ENCODE peak calls at places on chromosome 19, in five cellular contexts. Z, I, B, R and Q are unnamed samples.

GRCh38 chr19:50906217-50906616 is 5.0 kb downstream of the KLK4 start:
- DNase-seq in I (no peak), Z (no peak), B (peak), R (peak), Q (peak)

GRCh38 chr19:16041571-16042386 is 34.5 kb upstream of the TPM4 start:
- DNase-seq in R (peak), I (peak), B (peak), Z (peak), Q (peak)

GRCh38 chr19:49333426-49334288 is 1.5 kb upstream of the CD37 start:
- DNase-seq in R (no peak), Z (peak), B (no peak), I (no peak), Q (no peak)

GRCh38 chr19:46659151-46660007 is 1.6 kb downstream of the DACT3 start:
- DNase-seq in I (no peak), Z (no peak), R (no peak), B (peak), Q (peak)

GRCh38 chr19:575527-576506 is 3.4 kb downstream of the BSG start:
- DNase-seq in Z (peak), I (no peak), R (peak), B (no peak), Q (peak)

GRCh38 chr19:46944918-46945628 is 74.6 kb upstream of the NPAS1 start:
- DNase-seq in Z (peak), B (peak), I (peak), R (peak), Q (peak)

GRCh38 chr19:48627865-48628314 is 8.6 kb downstream of the SPHK2 start:
- DNase-seq in R (no peak), Z (no peak), I (no peak), B (no peak), Q (no peak)

GRCh38 chr19:19595171-19595701 is 23.3 kb downstream of the PBX4 start:
- DNase-seq in R (peak), I (no peak), Z (peak), B (no peak), Q (no peak)

GRCh38 chr19:29510701-29511265 is 15.0 kb upstream of the VSTM2B start:
- DNase-seq in I (no peak), B (peak), R (no peak), Z (no peak), Q (no peak)

GRCh38 chr19:38389101-38389925 is 816 bp downstream of the SPRED3 start:
- DNase-seq in B (peak), Z (peak), R (peak), I (no peak), Q (peak)

GRCh38 chr19:3642987-3643386 is 16.4 kb upstream of the CACTIN start:
- DNase-seq in Z (no peak), B (peak), R (no peak), I (no peak), Q (peak)

GRCh38 chr19:38898788-38899446 is 501 bp downstream of the SIRT2 start:
- DNase-seq in B (peak), I (no peak), Z (peak), R (peak), Q (peak)

GRCh38 chr19:33428627-33429013 is 55.1 kb downstream of the CEBPG start:
- DNase-seq in R (no peak), Z (no peak), B (no peak), I (no peak), Q (no peak)

GRCh38 chr19:36489920-36490415 is 607 bp upstream of the ZNF566 start:
- DNase-seq in Z (peak), R (peak), B (peak), I (peak), Q (peak)

GRCh38 chr19:47284324-47284899 is 9.7 kb downstream of the INAFM1 start:
- DNase-seq in Z (peak), R (peak), B (peak), I (no peak), Q (peak)

GRCh38 chr19:44025217-44025936 is at the start of gene ZNF222:
- DNase-seq in R (peak), B (peak), Z (peak), I (peak), Q (peak)

GRCh38 chr19:16841391-16841926 is 12.3 kb downstream of the SIN3B start:
- DNase-seq in R (no peak), B (no peak), I (no peak), Z (no peak), Q (peak)

GRCh38 chr19:29380581-29380980 is 145.2 kb upstream of the VSTM2B start:
- DNase-seq in B (no peak), R (no peak), I (no peak), Z (no peak), Q (no peak)

GRCh38 chr19:20787766-20788165 is 11.7 kb downstream of the ZNF66 start:
- DNase-seq in B (no peak), I (no peak), R (peak), Z (peak), Q (no peak)

GRCh38 chr19:40831502-40832430 is 18.5 kb downstream of the CYP2A6 start:
- DNase-seq in B (no peak), R (peak), Z (peak), I (peak), Q (no peak)

DNA sequence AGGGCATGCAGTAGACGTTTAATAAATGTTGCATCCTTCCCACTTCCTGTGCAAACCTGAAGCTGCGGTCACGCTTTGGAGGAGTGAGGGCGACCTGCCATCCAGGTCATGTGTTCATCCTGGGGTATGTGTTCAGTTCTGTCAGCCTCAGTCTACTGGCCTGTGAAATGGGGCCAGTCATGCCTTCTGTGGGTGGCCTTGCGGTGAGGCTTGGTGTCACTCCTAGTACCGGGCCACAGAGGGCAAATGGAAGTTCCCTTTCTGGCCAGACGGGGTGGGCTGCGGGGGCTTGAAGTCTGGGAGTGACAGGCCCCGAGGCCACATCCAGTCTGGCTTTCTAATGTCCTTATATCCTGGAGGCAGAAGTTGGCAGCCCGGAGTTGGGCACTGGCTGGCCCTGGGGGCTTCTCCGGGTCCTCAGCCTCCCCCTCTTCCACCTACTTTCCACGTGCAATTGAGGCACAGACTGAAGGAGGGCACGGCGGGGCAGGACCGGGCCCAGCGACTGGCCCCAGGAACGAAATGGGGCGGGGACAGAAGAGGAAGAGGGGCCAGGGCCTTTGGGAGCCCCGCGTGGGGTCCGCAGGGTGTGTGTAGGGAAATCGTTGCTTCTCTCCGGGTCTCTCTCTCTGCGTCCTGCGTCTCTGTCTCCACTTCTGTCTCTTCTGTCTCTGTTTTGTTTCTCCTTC is 11.1 kb downstream of the PDE4A start:
- DNase-seq in Z (no peak), B (no peak), R (no peak), I (no peak), Q (peak)
- TF ChIP-seq CTCF in Z (no peak), B (no peak), R (no peak), I (no peak), Q (no peak)

DNA sequence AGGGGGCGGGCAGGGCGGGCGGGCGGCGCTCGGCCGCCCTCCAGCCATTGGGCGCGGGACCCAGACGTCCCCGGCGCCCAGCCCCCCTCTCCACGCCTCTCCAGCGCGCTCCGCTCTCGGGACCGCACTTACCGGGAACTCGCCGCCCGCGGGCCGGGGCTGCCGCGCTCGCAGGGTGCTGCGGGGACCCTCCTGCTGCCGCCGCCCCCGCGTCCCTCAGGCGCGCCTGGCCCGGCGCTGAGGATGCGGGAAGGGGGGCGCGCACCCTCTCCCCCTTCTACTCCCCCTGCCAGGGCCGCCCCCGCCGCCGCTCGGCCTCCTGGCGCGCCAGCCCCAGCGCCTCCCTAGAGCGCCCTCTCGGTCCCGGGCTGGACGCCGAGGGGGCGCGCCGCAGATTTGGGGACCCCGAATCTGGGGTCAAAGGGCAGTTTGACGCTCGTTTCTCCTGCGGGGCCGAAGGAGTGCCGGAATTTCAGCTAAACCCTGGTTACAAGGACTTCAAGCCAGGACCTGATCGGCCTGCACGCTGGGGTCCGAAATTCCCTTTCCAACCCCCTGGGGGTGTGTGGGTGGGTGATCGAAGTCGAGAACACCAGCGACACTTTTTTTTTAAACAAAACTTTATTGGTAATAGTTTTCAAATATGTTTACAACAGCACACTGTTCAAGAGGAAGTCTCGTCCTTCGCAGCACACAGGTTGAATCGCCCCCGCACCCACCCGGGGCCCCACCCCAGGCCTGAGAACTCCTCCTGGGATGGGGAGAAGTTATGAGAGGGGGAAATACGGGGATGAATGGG is 734 bp upstream of the SAMD1 start:
- DNase-seq in Z (peak), B (peak), R (peak), I (no peak), Q (peak)
- TF ChIP-seq CTCF in Z (peak), B (no peak), R (peak), I (peak), Q (peak)

DNA sequence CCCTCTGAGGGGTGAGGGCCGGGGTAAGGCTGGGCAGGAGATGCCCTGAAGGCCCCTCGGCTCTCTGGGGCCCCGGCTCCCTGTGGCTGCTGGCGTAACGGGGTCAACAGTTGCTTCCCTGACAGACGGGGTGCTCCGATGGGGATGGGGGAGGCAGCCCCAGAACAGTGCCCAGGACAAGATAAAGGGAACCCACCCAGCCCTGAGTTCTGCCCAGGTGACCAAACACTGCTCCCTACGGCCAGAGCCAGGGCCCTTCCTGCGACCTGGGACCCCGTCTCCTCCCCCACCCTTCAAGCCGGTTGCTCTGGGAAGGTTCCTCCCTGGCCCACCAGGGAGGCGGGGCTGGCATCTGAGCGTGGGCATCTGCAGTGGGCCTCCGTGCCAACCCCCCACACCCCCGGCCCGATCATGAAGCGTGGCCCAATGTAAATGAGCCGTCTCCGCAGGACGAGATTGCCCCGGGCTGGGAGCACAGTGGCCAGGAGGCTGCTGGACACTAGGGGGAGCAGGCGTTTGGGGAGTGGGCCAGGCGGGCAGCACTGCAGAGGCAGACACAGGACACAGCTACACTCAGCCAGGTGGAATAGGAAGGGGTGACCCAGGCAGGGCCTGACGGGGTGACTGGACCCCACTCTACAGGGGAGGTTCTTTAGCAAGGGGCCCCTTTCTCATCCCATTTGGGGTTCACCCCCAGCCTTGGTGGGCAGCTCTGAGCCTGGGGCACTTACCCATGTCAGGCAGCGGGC is 1.1 kb upstream of the NKPD1 start:
- DNase-seq in R (peak), Z (peak), B (peak), I (no peak), Q (peak)
- TF ChIP-seq CTCF in R (peak), Z (peak), B (peak), I (peak), Q (peak)

DNA sequence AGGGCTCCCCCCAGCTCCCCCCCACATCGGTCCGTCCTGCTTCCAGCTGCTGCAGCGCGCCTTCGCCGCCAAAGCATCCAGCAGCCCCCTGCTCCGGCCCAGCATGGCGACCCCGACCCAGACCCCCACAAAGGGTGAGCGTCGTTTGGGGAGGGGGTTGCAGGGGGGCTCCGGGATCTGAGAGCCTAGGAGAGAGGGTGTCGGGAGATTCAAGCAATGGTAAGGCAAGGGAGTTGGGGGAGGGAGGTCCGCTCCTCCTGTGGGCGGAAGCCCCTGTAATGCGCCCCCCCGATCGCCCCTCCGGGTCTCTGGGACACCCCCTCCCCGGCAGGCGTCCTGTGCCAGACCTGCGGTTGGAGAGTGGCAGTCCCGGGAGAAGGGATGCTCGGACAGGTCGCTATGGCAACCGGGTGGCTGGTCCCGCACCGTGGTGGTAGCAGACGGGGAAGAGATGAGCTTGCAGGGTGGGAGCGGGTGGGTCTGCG is at the start of gene FXYD7:
- DNase-seq in B (peak), R (no peak), I (no peak), Z (no peak), Q (no peak)
- TF ChIP-seq CTCF in B (no peak), R (no peak), I (no peak), Z (no peak), Q (no peak)

GRCh38 chr19:8335343-8336071 is 7.6 kb downstream of the KANK3 start:
- DNase-seq in R (no peak), B (no peak), I (no peak), Z (no peak), Q (peak)
- TF ChIP-seq CTCF in R (no peak), B (peak), I (no peak), Z (peak), Q (no peak)

DNA sequence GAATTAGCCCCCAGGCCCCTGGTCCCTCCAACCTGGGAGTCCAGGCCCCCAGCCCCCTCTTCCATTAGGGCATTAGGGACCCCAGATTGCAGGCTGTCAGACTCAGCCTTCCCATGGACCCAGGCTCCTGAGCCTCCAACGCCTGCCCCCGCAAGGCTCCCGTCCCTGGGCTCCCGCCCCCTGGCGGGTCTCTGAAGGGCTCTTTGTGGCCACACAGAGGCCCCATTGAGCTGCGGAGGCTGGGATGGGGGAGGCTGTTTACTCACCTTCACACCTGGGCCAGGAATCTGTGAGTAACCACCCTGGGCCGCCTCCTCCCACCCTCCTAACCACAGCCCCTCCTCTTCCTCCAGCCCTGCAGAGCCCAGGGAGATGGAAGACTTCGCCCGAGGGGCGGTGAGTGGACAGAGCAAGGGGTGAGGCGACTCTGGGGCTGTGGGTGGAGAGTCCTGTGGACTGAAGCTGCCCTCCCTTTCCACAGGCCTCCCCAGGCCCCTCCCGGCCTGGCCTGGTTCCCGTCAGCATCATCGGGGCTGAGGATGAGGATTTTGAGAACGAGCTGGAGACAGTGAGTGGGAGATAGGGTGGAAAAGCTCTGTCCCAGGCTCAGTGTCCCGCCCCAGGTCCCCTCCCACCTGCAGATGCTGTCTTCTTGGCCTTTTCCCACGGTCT is 4.9 kb downstream of the ARHGEF1 start:
- DNase-seq in B (peak), Z (peak), I (no peak), R (peak), Q (peak)
- TF ChIP-seq CTCF in B (no peak), Z (no peak), I (no peak), R (no peak), Q (no peak)

GRCh38 chr19:18588611-18589379 is at the start of gene REX1BD:
- DNase-seq in B (peak), Z (peak), R (peak), I (no peak), Q (peak)

GRCh38 chr19:18587962-18588610 is 512 bp upstream of the REX1BD start:
- DNase-seq in I (no peak), B (no peak), Z (no peak), R (no peak), Q (no peak)

GRCh38 chr19:18589380-18590272 is 1.0 kb downstream of the REX1BD start:
- DNase-seq in R (peak), Z (peak), B (peak), I (no peak), Q (peak)

GRCh38 chr19:18591735-18592385 is 3.3 kb downstream of the REX1BD start:
- DNase-seq in I (peak), B (no peak), Z (no peak), R (no peak), Q (no peak)

DNA sequence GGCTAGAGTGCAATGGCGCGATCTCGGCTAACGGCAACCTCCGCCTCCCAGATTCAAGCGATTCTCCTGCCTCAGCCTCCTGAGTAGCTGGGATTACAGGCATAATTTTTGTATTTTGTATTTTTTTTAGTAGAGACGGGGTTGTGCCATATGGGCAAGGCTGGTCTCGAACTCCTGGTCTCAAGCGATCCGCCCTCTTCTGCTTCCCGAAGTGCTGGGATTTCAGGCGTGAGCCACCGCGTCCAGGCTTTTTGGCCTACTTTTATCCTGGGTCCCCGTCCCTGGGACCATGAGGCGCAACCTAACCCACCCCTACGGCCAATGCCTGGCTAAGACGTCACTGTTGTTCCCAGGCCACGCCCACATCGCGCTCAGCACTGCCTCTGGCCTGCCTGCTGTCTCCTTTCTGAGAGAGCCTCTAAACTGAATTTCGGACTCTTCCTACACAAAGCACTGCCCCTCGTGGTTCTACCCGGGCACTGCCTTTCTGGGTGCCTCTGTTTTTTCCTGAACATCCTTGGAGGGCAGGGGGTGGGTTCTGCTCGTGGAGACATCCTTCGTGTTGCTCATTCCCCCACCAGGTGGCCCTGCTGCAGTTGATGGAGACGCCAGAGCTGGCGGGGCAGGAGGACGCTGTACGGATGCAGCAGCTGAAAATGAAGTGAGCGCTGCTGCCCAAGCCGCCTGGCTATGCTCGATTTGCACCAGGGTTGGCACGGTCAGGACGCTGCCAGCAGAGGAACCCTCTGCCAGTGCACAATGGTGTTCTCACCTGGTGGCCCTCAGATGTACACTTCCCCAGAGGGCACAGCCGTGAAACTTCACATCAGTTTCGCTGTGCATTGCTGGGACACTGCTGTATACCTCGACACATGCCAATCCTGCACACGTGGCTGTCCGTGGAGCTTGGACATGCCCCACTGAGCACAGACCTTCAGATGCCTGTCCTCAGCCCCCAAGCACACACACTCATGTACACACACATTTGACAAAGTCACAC is 2.0 kb downstream of the REX1BD start:
- DNase-seq in R (peak), Z (peak), B (peak), I (no peak), Q (peak)
- TF ChIP-seq CTCF in R (peak), Z (peak), B (peak), I (peak), Q (peak)